ENCODE peak calls at places on chromosomes 13 and 19, in nine cellular contexts. One of them, this sample, is unnamed.

GRCh38 chr19:28905996-28906395 is 307.0 kb downstream of the UQCRFS1 start:
- DNase-seq in HuH-7.5: no peak
- DNase-seq in stimulated activated CD4-positive, alpha-beta T cell treated with anti-CD3 and anti-CD28 coated beads, Interleukin-1b, Interleukin-23, amount 100 ng/mL, for 48 hours: no peak
- DNase-seq in AG08395: peak
- DNase-seq in breast epithelium: no peak
- DNase-seq in caudate nucleus: no peak
- DNase-seq in thoracic aorta: no peak
- DNase-seq in posterior cingulate gyrus: no peak
- DNase-seq in iris pigment epithelial cell: peak
- DNase-seq in this sample: no peak

GRCh38 chr13:27928353-27928804 is 8.6 kb downstream of the PDX1 start:
- DNase-seq in AG08395: no peak
- DNase-seq in iris pigment epithelial cell: no peak
- DNase-seq in caudate nucleus: no peak
- DNase-seq in HuH-7.5: no peak
- DNase-seq in breast epithelium: no peak
- DNase-seq in thoracic aorta: no peak
- DNase-seq in stimulated activated CD4-positive, alpha-beta T cell treated with anti-CD3 and anti-CD28 coated beads, Interleukin-1b, Interleukin-23, amount 100 ng/mL, for 48 hours: no peak
- DNase-seq in posterior cingulate gyrus: no peak
- DNase-seq in this sample: no peak

GRCh38 chr19:48926909-48927308 is 6.6 kb upstream of the DHDH start:
- DNase-seq in AG08395: peak
- DNase-seq in breast epithelium: no peak
- DNase-seq in caudate nucleus: peak
- DNase-seq in HuH-7.5: no peak
- DNase-seq in stimulated activated CD4-positive, alpha-beta T cell treated with anti-CD3 and anti-CD28 coated beads, Interleukin-1b, Interleukin-23, amount 100 ng/mL, for 48 hours: peak
- DNase-seq in iris pigment epithelial cell: peak
- DNase-seq in thoracic aorta: peak
- DNase-seq in posterior cingulate gyrus: peak
- DNase-seq in this sample: no peak

GRCh38 chr13:68551701-68552522 is 1321.8 kb upstream of the PCDH9 start:
- DNase-seq in iris pigment epithelial cell: no peak
- DNase-seq in stimulated activated CD4-positive, alpha-beta T cell treated with anti-CD3 and anti-CD28 coated beads, Interleukin-1b, Interleukin-23, amount 100 ng/mL, for 48 hours: no peak
- DNase-seq in posterior cingulate gyrus: no peak
- DNase-seq in AG08395: no peak
- DNase-seq in thoracic aorta: no peak
- DNase-seq in HuH-7.5: no peak
- DNase-seq in caudate nucleus: no peak
- DNase-seq in breast epithelium: no peak
- DNase-seq in this sample: no peak

GRCh38 chr19:51407631-51408131 is 9.8 kb downstream of the SIGLEC10 start:
- DNase-seq in caudate nucleus: no peak
- DNase-seq in posterior cingulate gyrus: no peak
- DNase-seq in breast epithelium: no peak
- DNase-seq in thoracic aorta: no peak
- DNase-seq in iris pigment epithelial cell: peak
- DNase-seq in HuH-7.5: peak
- DNase-seq in stimulated activated CD4-positive, alpha-beta T cell treated with anti-CD3 and anti-CD28 coated beads, Interleukin-1b, Interleukin-23, amount 100 ng/mL, for 48 hours: peak
- DNase-seq in AG08395: peak
- DNase-seq in this sample: no peak

GRCh38 chr19:55451522-55452380 is 8.7 kb upstream of the SHISA7 start:
- DNase-seq in posterior cingulate gyrus: peak
- DNase-seq in iris pigment epithelial cell: no peak
- DNase-seq in HuH-7.5: no peak
- DNase-seq in breast epithelium: no peak
- DNase-seq in AG08395: no peak
- DNase-seq in stimulated activated CD4-positive, alpha-beta T cell treated with anti-CD3 and anti-CD28 coated beads, Interleukin-1b, Interleukin-23, amount 100 ng/mL, for 48 hours: no peak
- DNase-seq in caudate nucleus: peak
- DNase-seq in thoracic aorta: no peak
- DNase-seq in this sample: no peak

GRCh38 chr19:49870309-49870901 is 3.0 kb upstream of the PNKP start:
- DNase-seq in caudate nucleus: no peak
- DNase-seq in stimulated activated CD4-positive, alpha-beta T cell treated with anti-CD3 and anti-CD28 coated beads, Interleukin-1b, Interleukin-23, amount 100 ng/mL, for 48 hours: no peak
- DNase-seq in AG08395: no peak
- DNase-seq in iris pigment epithelial cell: no peak
- DNase-seq in posterior cingulate gyrus: no peak
- DNase-seq in breast epithelium: no peak
- DNase-seq in HuH-7.5: no peak
- DNase-seq in thoracic aorta: no peak
- DNase-seq in this sample: no peak

GRCh38 chr19:39119830-39120229 is 5.8 kb upstream of the PAK4 start:
- DNase-seq in posterior cingulate gyrus: no peak
- DNase-seq in stimulated activated CD4-positive, alpha-beta T cell treated with anti-CD3 and anti-CD28 coated beads, Interleukin-1b, Interleukin-23, amount 100 ng/mL, for 48 hours: no peak
- DNase-seq in iris pigment epithelial cell: no peak
- DNase-seq in thoracic aorta: no peak
- DNase-seq in HuH-7.5: no peak
- DNase-seq in caudate nucleus: no peak
- DNase-seq in breast epithelium: no peak
- DNase-seq in AG08395: no peak
- DNase-seq in this sample: no peak

GRCh38 chr13:106182404-106182803 is 353.1 kb downstream of the EFNB2 start:
- DNase-seq in thoracic aorta: no peak
- DNase-seq in stimulated activated CD4-positive, alpha-beta T cell treated with anti-CD3 and anti-CD28 coated beads, Interleukin-1b, Interleukin-23, amount 100 ng/mL, for 48 hours: no peak
- DNase-seq in caudate nucleus: no peak
- DNase-seq in breast epithelium: no peak
- DNase-seq in AG08395: peak
- DNase-seq in posterior cingulate gyrus: no peak
- DNase-seq in iris pigment epithelial cell: peak
- DNase-seq in HuH-7.5: no peak
- DNase-seq in this sample: no peak

GRCh38 chr19:58350871-58351557 is 2.3 kb downstream of the A1BG start:
- DNase-seq in caudate nucleus: no peak
- DNase-seq in HuH-7.5: no peak
- DNase-seq in thoracic aorta: no peak
- DNase-seq in posterior cingulate gyrus: no peak
- DNase-seq in stimulated activated CD4-positive, alpha-beta T cell treated with anti-CD3 and anti-CD28 coated beads, Interleukin-1b, Interleukin-23, amount 100 ng/mL, for 48 hours: no peak
- DNase-seq in iris pigment epithelial cell: no peak
- DNase-seq in AG08395: no peak
- DNase-seq in breast epithelium: no peak
- DNase-seq in this sample: no peak

GRCh38 chr13:32309812-32310706 is 5.1 kb downstream of the ZAR1L start:
- DNase-seq in breast epithelium: no peak
- DNase-seq in posterior cingulate gyrus: no peak
- DNase-seq in iris pigment epithelial cell: peak
- DNase-seq in thoracic aorta: no peak
- DNase-seq in AG08395: peak
- DNase-seq in stimulated activated CD4-positive, alpha-beta T cell treated with anti-CD3 and anti-CD28 coated beads, Interleukin-1b, Interleukin-23, amount 100 ng/mL, for 48 hours: no peak
- DNase-seq in HuH-7.5: peak
- DNase-seq in caudate nucleus: no peak
- DNase-seq in this sample: no peak

GRCh38 chr19:48685583-48685982 is 10.2 kb upstream of the FUT2 start:
- DNase-seq in stimulated activated CD4-positive, alpha-beta T cell treated with anti-CD3 and anti-CD28 coated beads, Interleukin-1b, Interleukin-23, amount 100 ng/mL, for 48 hours: no peak
- DNase-seq in iris pigment epithelial cell: no peak
- DNase-seq in HuH-7.5: no peak
- DNase-seq in AG08395: no peak
- DNase-seq in breast epithelium: no peak
- DNase-seq in caudate nucleus: no peak
- DNase-seq in posterior cingulate gyrus: no peak
- DNase-seq in thoracic aorta: no peak
- DNase-seq in this sample: no peak

GRCh38 chr19:56671613-56671994 is at the start of gene ZNF835:
- DNase-seq in posterior cingulate gyrus: peak
- DNase-seq in caudate nucleus: peak
- DNase-seq in stimulated activated CD4-positive, alpha-beta T cell treated with anti-CD3 and anti-CD28 coated beads, Interleukin-1b, Interleukin-23, amount 100 ng/mL, for 48 hours: peak
- DNase-seq in HuH-7.5: no peak
- DNase-seq in iris pigment epithelial cell: peak
- DNase-seq in thoracic aorta: peak
- DNase-seq in AG08395: peak
- DNase-seq in breast epithelium: peak
- DNase-seq in this sample: peak

GRCh38 chr19:44577566-44577874 is 35.8 kb upstream of the IGSF23 start:
- DNase-seq in posterior cingulate gyrus: no peak
- DNase-seq in AG08395: no peak
- DNase-seq in iris pigment epithelial cell: no peak
- DNase-seq in HuH-7.5: no peak
- DNase-seq in thoracic aorta: no peak
- DNase-seq in breast epithelium: no peak
- DNase-seq in stimulated activated CD4-positive, alpha-beta T cell treated with anti-CD3 and anti-CD28 coated beads, Interleukin-1b, Interleukin-23, amount 100 ng/mL, for 48 hours: no peak
- DNase-seq in caudate nucleus: no peak
- DNase-seq in this sample: no peak

GRCh38 chr13:23020246-23020843 is 160.4 kb upstream of the SGCG start:
- DNase-seq in posterior cingulate gyrus: no peak
- DNase-seq in breast epithelium: no peak
- DNase-seq in stimulated activated CD4-positive, alpha-beta T cell treated with anti-CD3 and anti-CD28 coated beads, Interleukin-1b, Interleukin-23, amount 100 ng/mL, for 48 hours: peak
- DNase-seq in caudate nucleus: no peak
- DNase-seq in AG08395: peak
- DNase-seq in HuH-7.5: peak
- DNase-seq in iris pigment epithelial cell: peak
- DNase-seq in thoracic aorta: no peak
- DNase-seq in this sample: no peak

GRCh38 chr13:109390391-109390790 is 396.0 kb downstream of the IRS2 start:
- DNase-seq in breast epithelium: no peak
- DNase-seq in AG08395: no peak
- DNase-seq in thoracic aorta: no peak
- DNase-seq in iris pigment epithelial cell: no peak
- DNase-seq in stimulated activated CD4-positive, alpha-beta T cell treated with anti-CD3 and anti-CD28 coated beads, Interleukin-1b, Interleukin-23, amount 100 ng/mL, for 48 hours: no peak
- DNase-seq in HuH-7.5: no peak
- DNase-seq in caudate nucleus: no peak
- DNase-seq in posterior cingulate gyrus: no peak
- DNase-seq in this sample: no peak

GRCh38 chr13:55155046-55155445 is 1985.7 kb upstream of the PRR20A start:
- DNase-seq in posterior cingulate gyrus: no peak
- DNase-seq in thoracic aorta: no peak
- DNase-seq in caudate nucleus: no peak
- DNase-seq in stimulated activated CD4-positive, alpha-beta T cell treated with anti-CD3 and anti-CD28 coated beads, Interleukin-1b, Interleukin-23, amount 100 ng/mL, for 48 hours: no peak
- DNase-seq in iris pigment epithelial cell: no peak
- DNase-seq in breast epithelium: no peak
- DNase-seq in HuH-7.5: no peak
- DNase-seq in AG08395: no peak
- DNase-seq in this sample: no peak

GRCh38 chr13:113948034-113948742 is 25.7 kb downstream of the C13orf46 start:
- DNase-seq in caudate nucleus: no peak
- DNase-seq in thoracic aorta: peak
- DNase-seq in iris pigment epithelial cell: no peak
- DNase-seq in stimulated activated CD4-positive, alpha-beta T cell treated with anti-CD3 and anti-CD28 coated beads, Interleukin-1b, Interleukin-23, amount 100 ng/mL, for 48 hours: no peak
- DNase-seq in breast epithelium: no peak
- DNase-seq in AG08395: peak
- DNase-seq in posterior cingulate gyrus: peak
- DNase-seq in HuH-7.5: no peak
- DNase-seq in this sample: no peak

GRCh38 chr13:25462301-25463125 is 90.7 kb downstream of the ATP8A2 start:
- DNase-seq in stimulated activated CD4-positive, alpha-beta T cell treated with anti-CD3 and anti-CD28 coated beads, Interleukin-1b, Interleukin-23, amount 100 ng/mL, for 48 hours: no peak
- DNase-seq in thoracic aorta: no peak
- DNase-seq in HuH-7.5: no peak
- DNase-seq in posterior cingulate gyrus: no peak
- DNase-seq in AG08395: no peak
- DNase-seq in breast epithelium: no peak
- DNase-seq in iris pigment epithelial cell: no peak
- DNase-seq in caudate nucleus: no peak
- DNase-seq in this sample: no peak

GRCh38 chr13:98766120-98766519 is 13.6 kb upstream of the SLC15A1 start:
- DNase-seq in breast epithelium: no peak
- DNase-seq in iris pigment epithelial cell: no peak
- DNase-seq in posterior cingulate gyrus: no peak
- DNase-seq in stimulated activated CD4-positive, alpha-beta T cell treated with anti-CD3 and anti-CD28 coated beads, Interleukin-1b, Interleukin-23, amount 100 ng/mL, for 48 hours: no peak
- DNase-seq in thoracic aorta: no peak
- DNase-seq in AG08395: no peak
- DNase-seq in HuH-7.5: no peak
- DNase-seq in caudate nucleus: no peak
- DNase-seq in this sample: no peak

GRCh38 chr13:32323912-32324311 is 8.6 kb downstream of the BRCA2 start:
- DNase-seq in breast epithelium: no peak
- DNase-seq in posterior cingulate gyrus: no peak
- DNase-seq in HuH-7.5: no peak
- DNase-seq in AG08395: peak
- DNase-seq in stimulated activated CD4-positive, alpha-beta T cell treated with anti-CD3 and anti-CD28 coated beads, Interleukin-1b, Interleukin-23, amount 100 ng/mL, for 48 hours: no peak
- DNase-seq in caudate nucleus: no peak
- DNase-seq in iris pigment epithelial cell: peak
- DNase-seq in thoracic aorta: no peak
- DNase-seq in this sample: no peak

GRCh38 chr13:51287758-51288157 is 51.7 kb upstream of the SERPINE3 start:
- DNase-seq in posterior cingulate gyrus: no peak
- DNase-seq in stimulated activated CD4-positive, alpha-beta T cell treated with anti-CD3 and anti-CD28 coated beads, Interleukin-1b, Interleukin-23, amount 100 ng/mL, for 48 hours: no peak
- DNase-seq in breast epithelium: no peak
- DNase-seq in AG08395: no peak
- DNase-seq in HuH-7.5: no peak
- DNase-seq in thoracic aorta: no peak
- DNase-seq in iris pigment epithelial cell: no peak
- DNase-seq in caudate nucleus: no peak
- DNase-seq in this sample: no peak